ENCODE peak calls at places on chromosomes 2 and 18, in ten cellular contexts. Q is fibroblast of lung, J is osteoblast, M is HCT116, O is HFF-Myc, I is HepG2, T is PC-9, E is mammary epithelial cell, R is OCI-LY7, A is kidney. V is an unnamed sample.

GRCh38 chr2:1864981-1865421 is 120.7 kb upstream of the PXDN start:
- DNase-seq in Q (no peak), J (peak), M (no peak), O (no peak), I (no peak), T (no peak), E (no peak), R (no peak), A (no peak), V (no peak)

GRCh38 chr2:111918383-111918806 is 20.0 kb downstream of the MERTK start:
- DNase-seq in Q (peak), J (no peak), M (no peak), O (peak), I (no peak), T (no peak), E (no peak), R (no peak), A (no peak), V (no peak)

GRCh38 chr2:191167766-191168165 is 17.0 kb upstream of the STAT4 start:
- DNase-seq in Q (peak), J (no peak), M (no peak), O (peak), I (no peak), T (peak), E (no peak), R (no peak), A (no peak), V (no peak)

GRCh38 chr2:5473596-5473995 is 218.6 kb upstream of the SOX11 start:
- DNase-seq in Q (no peak), J (no peak), M (no peak), O (no peak), I (no peak), T (no peak), E (no peak), R (no peak), A (no peak), V (no peak)

GRCh38 chr2:137857871-137858270 is 106.4 kb upstream of the HNMT start:
- DNase-seq in Q (no peak), J (no peak), M (no peak), O (no peak), I (no peak), T (no peak), E (no peak), R (no peak), A (no peak), V (no peak)

GRCh38 chr18:24112874-24113615 is 25.8 kb upstream of the CABYR start:
- DNase-seq in Q (peak), J (peak), M (peak), O (no peak), I (peak), T (peak), E (peak), R (no peak), A (no peak), V (peak)

GRCh38 chr18:79695269-79695668 is 15.7 kb downstream of the CTDP1 start:
- DNase-seq in Q (peak), J (peak), M (no peak), O (no peak), I (no peak), T (no peak), E (no peak), R (no peak), A (no peak), V (no peak)

GRCh38 chr2:219274392-219274921 is 4.7 kb upstream of the DNAJB2 start:
- DNase-seq in Q (peak), J (peak), M (peak), O (no peak), I (peak), T (peak), E (peak), R (no peak), A (peak), V (peak)

GRCh38 chr2:37230581-37230980 is 815 bp downstream of the CEBPZ start:
- DNase-seq in Q (no peak), J (no peak), M (no peak), O (no peak), I (peak), T (no peak), E (peak), R (no peak), A (no peak), V (no peak)

GRCh38 chr2:30410217-30410616 is 36.8 kb upstream of the LCLAT1 start:
- DNase-seq in Q (no peak), J (peak), M (no peak), O (no peak), I (peak), T (peak), E (peak), R (no peak), A (no peak), V (no peak)

GRCh38 chr2:26770986-26771586 is 7.0 kb downstream of the SLC35F6 start:
- DNase-seq in Q (peak), J (peak), M (no peak), O (no peak), I (peak), T (peak), E (peak), R (peak), A (peak), V (peak)

GRCh38 chr2:108220942-108221541 is 18.7 kb upstream of the SULT1C3 start:
- DNase-seq in Q (no peak), J (no peak), M (no peak), O (no peak), I (no peak), T (no peak), E (no peak), R (no peak), A (peak), V (no peak)

GRCh38 chr2:26550276-26551015 is 72.5 kb upstream of the OTOF start:
- DNase-seq in Q (no peak), J (peak), M (no peak), O (no peak), I (no peak), T (no peak), E (no peak), R (no peak), A (no peak), V (no peak)

GRCh38 chr2:160429248-160430000 is 64.2 kb downstream of the RBMS1 start:
- DNase-seq in Q (peak), J (peak), M (peak), O (peak), I (peak), T (peak), E (peak), R (peak), A (no peak), V (no peak)

GRCh38 chr18:48994044-48994651 is 43.4 kb upstream of the SMAD7 start:
- DNase-seq in Q (peak), J (peak), M (no peak), O (no peak), I (peak), T (peak), E (no peak), R (no peak), A (peak), V (no peak)

GRCh38 chr2:62196278-62196901 is 475 bp downstream of the B3GNT2 start:
- DNase-seq in Q (no peak), J (peak), M (no peak), O (no peak), I (peak), T (peak), E (peak), R (peak), A (peak), V (peak)

GRCh38 chr2:100291152-100291970 is 30.9 kb downstream of the LONRF2 start:
- DNase-seq in Q (peak), J (no peak), M (peak), O (peak), I (peak), T (peak), E (peak), R (no peak), A (no peak), V (peak)

GRCh38 chr2:12071343-12071742 is 324.9 kb downstream of the LPIN1 start:
- DNase-seq in Q (no peak), J (no peak), M (no peak), O (no peak), I (no peak), T (no peak), E (no peak), R (peak), A (no peak), V (no peak)

DNA sequence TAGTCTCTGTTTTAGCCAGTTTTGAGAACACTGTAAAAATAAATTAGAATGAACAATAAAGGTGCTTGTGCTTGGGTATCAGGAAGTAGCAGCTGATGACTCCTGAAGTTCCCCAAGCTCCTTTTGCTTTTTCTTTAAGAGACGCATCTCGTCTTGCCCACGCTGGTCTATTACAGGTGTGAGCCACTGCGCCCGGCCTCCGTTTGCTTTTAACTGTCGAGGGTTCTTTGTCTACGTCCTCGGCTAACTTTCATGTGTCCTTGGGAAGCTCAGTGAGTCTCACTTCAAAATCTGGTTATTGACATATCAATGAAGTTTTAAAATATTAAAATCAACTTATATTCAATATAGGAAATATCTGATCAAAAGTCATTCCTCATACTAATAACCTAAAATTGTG is 246.5 kb downstream of the FBXO15 start:
- DNase-seq in Q (no peak), J (no peak), M (no peak), O (no peak), I (no peak), T (no peak), E (no peak), R (no peak), A (no peak), V (no peak)
- TF ChIP-seq CTCF in Q (no peak), J (no peak), M (no peak), O (no peak), I (no peak), T (no peak), E (no peak), R (no peak), A (no peak), V (no peak)

DNA sequence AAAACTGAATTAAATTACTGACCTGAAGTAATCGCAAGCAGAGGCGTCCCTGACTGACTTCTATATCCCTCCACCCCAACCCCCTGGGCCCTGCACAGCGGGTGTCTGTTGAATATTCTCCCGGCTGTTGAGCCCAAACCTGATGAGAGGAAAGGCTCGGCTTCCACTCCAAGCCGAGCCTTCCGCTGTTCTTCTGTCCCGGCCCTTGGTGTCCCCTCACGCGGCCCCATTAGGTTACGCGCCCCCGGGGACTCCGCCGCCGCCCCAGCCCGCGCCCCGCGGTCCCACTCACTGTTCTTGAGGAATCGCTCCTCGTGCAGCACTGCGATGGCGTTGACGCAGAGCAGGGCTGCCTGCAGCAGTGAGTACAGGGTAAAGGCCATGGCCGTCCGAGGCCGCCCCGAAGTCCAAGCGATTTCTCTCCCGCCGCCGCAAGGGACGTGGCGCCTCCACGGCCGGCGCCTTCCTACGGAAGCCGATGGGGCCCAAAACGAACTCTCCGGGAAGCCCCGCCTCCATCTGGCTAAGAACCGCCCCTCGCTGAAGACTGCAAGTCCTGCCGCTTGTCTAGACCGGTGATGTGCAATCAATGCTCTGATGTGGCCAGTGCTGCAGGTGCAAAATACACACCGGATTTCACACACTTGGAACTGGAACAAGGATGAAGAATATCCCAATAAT is at the start of gene IER3IP1:
- DNase-seq in Q (peak), J (peak), M (peak), O (peak), I (peak), T (peak), E (peak), R (peak), A (peak), V (peak)
- TF ChIP-seq CTCF in Q (no peak), J (no peak), M (peak), O (no peak), I (peak), T (no peak), E (no peak), R (peak), A (no peak), V (no peak)

GRCh38 chr2:70005752-70006446 is 44.5 kb upstream of the ASPRV1 start:
- DNase-seq in Q (no peak), J (no peak), M (no peak), O (no peak), I (no peak), T (no peak), E (no peak), R (no peak), A (peak), V (no peak)
- TF ChIP-seq CTCF in Q (no peak), J (no peak), M (peak), O (no peak), I (peak), T (no peak), E (no peak), R (peak), A (no peak), V (no peak)

GRCh38 chr2:195721042-195721441 is 64.0 kb downstream of the SLC39A10 start:
- DNase-seq in Q (no peak), J (no peak), M (peak), O (no peak), I (no peak), T (no peak), E (peak), R (no peak), A (no peak), V (peak)
- TF ChIP-seq CTCF in Q (no peak), J (no peak), M (no peak), O (no peak), I (no peak), T (no peak), E (no peak), R (no peak), A (no peak), V (no peak)

V was measured in Calu3.